ENCODE peak calls at places on chromosomes 3 and 15, in seven cellular contexts. R is astrocyte of the spinal cord, B is H9, S is OCI-LY7, P is nephron progenitor cell, F is mesothelial cell of epicardium, J is glutamatergic neuron. W is an unnamed sample.

GRCh38 chr3:107077391-107077790 is 299.8 kb upstream of the CCDC54 start:
- DNase-seq in B (no peak), P (no peak), R (peak; percentile 6), J (no peak), S (no peak), F (no peak), W (no peak)

GRCh38 chr3:148757238-148757930 is 59.7 kb downstream of the AGTR1 start:
- DNase-seq in B (no peak), J (no peak), F (no peak), P (no peak), R (peak; percentile 84), S (no peak), W (no peak)

GRCh38 chr3:45241206-45241605 is 15.1 kb upstream of the TMEM158 start:
- DNase-seq in S (no peak), P (no peak), J (no peak), B (no peak), R (no peak), F (no peak), W (no peak)

GRCh38 chr3:63228087-63228486 is 50.0 kb upstream of the SYNPR start:
- DNase-seq in F (no peak), P (no peak), S (no peak), J (no peak), R (no peak), B (no peak), W (no peak)

GRCh38 chr3:73681198-73681597 is 56.5 kb upstream of the PDZRN3 start:
- DNase-seq in F (no peak), R (no peak), S (no peak), P (no peak), B (no peak), J (no peak), W (no peak)

GRCh38 chr15:79673416-79674123 is 223.2 kb downstream of the MTHFS start:
- DNase-seq in F (no peak), J (no peak), R (peak; percentile 65), B (peak; percentile 49), S (no peak), P (no peak), W (peak; percentile 64)

GRCh38 chr15:89017370-89018066 is 70.7 kb upstream of the ABHD2 start:
- DNase-seq in F (peak; percentile 92), J (peak; percentile 91), R (peak; percentile 70), S (peak; percentile 79), P (peak; percentile 96), B (peak; percentile 88), W (peak; percentile 73)

GRCh38 chr3:146803746-146804145 is 198.6 kb upstream of the PLSCR5 start:
- DNase-seq in B (no peak), P (peak; percentile 31), R (peak; percentile 95), F (no peak), J (peak; percentile 64), S (no peak), W (no peak)

GRCh38 chr15:39663684-39664083 is 82.8 kb downstream of the THBS1 start:
- DNase-seq in P (no peak), J (no peak), F (no peak), R (no peak), S (no peak), B (no peak), W (no peak)

GRCh38 chr3:161083131-161083530 is 22.0 kb downstream of the B3GALNT1 start:
- DNase-seq in B (no peak), S (no peak), P (no peak), F (no peak), R (no peak), J (no peak), W (no peak)

GRCh38 chr3:38129058-38129457 is 7.9 kb downstream of the ACAA1 start:
- DNase-seq in S (no peak), B (no peak), J (no peak), P (no peak), R (no peak), F (peak; percentile 19), W (no peak)

GRCh38 chr3:197960694-197961581 is 921 bp downstream of the LMLN start:
- DNase-seq in R (no peak), J (no peak), F (peak; percentile 40), P (no peak), S (no peak), B (no peak), W (no peak)

GRCh38 chr3:149566296-149566945 is 91.4 kb downstream of the WWTR1 start:
- DNase-seq in P (no peak), J (no peak), S (no peak), R (no peak), B (no peak), F (no peak), W (no peak)

GRCh38 chr3:39103791-39104552 is 3.5 kb downstream of the GORASP1 start:
- DNase-seq in S (no peak), B (no peak), F (no peak), P (no peak), R (no peak), J (no peak), W (no peak)

GRCh38 chr15:57560976-57561711 is 30.6 kb upstream of the MYZAP start:
- DNase-seq in B (peak; percentile 69), S (peak; percentile 72), F (peak; percentile 74), R (peak; percentile 70), P (peak; percentile 75), J (peak; percentile 70), W (peak; percentile 72)

GRCh38 chr15:95259513-95259912 is 1028.2 kb downstream of the MCTP2 start:
- DNase-seq in R (peak; percentile 86), S (peak; percentile 34), P (peak; percentile 69), J (peak; percentile 69), F (peak; percentile 75), B (peak; percentile 63), W (peak; percentile 26)

GRCh38 chr3:171317133-171317532 is 143.1 kb downstream of the TNIK start:
- DNase-seq in P (no peak), S (no peak), R (no peak), B (no peak), F (no peak), J (no peak), W (no peak)

GRCh38 chr15:98856540-98856907 is 151.1 kb downstream of the PGPEP1L start:
- DNase-seq in P (no peak), B (no peak), J (no peak), F (no peak), R (peak; percentile 92), S (no peak), W (no peak)

GRCh38 chr3:70856414-70857162 is 544.1 kb upstream of the MDFIC2 start:
- DNase-seq in S (no peak), J (no peak), P (no peak), B (no peak), R (peak; percentile 88), F (no peak), W (no peak)

GRCh38 chr3:194101592-194102432 is 34.1 kb upstream of the HES1 start:
- DNase-seq in S (peak; percentile 43), R (no peak), F (no peak), B (no peak), J (no peak), P (no peak), W (peak; percentile 38)

GRCh38 chr15:56978898-56979662 is 60.6 kb downstream of the TCF12 start:
- DNase-seq in B (no peak), S (no peak), J (no peak), F (no peak), R (peak; percentile 47), P (no peak), W (no peak)

GRCh38 chr3:102605146-102605545 is 170.3 kb downstream of the ZPLD1 start:
- DNase-seq in B (no peak), J (no peak), S (no peak), R (no peak), F (no peak), P (no peak), W (no peak)

GRCh38 chr3:49924683-49925082 is 4.9 kb downstream of the MON1A start:
- DNase-seq in S (no peak), P (no peak), F (no peak), J (no peak), R (peak; percentile 81), B (no peak), W (no peak)

DNA sequence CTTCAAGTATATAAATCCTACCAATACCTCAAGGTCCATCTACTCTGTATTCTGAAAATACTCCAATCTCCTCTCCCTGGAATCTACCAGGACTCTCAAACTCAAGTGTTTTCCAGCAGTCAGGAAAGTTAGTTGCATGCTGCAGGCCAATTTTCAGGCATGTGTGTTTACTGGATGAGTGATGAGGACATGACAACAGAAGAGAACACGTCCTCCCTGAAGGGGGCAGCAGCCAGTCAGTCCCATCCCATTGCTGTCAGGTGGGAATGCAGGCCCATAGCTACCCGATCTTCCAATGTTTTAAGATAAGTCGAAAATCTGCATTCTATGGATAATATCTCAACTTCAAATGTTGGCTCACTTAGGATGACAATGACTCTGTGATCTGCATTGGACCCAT is 496.2 kb downstream of the FHIT start:
- DNase-seq in J (peak; percentile 43), P (peak; percentile 21), R (no peak), B (peak; percentile 77), F (no peak), S (no peak), W (no peak)
- TF ChIP-seq CTCF in J (peak; percentile 20), P (peak; percentile 30), R (no peak), B (peak; percentile 87), F (no peak), S (no peak), W (no peak)

GRCh38 chr3:16124636-16125035 is 49.8 kb upstream of the GALNT15 start:
- DNase-seq in J (no peak), F (no peak), B (no peak), S (no peak), P (no peak), R (peak; percentile 99), W (no peak)
- TF ChIP-seq CTCF in J (no peak), F (no peak), B (no peak), S (no peak), P (no peak), R (no peak), W (no peak)

DNA sequence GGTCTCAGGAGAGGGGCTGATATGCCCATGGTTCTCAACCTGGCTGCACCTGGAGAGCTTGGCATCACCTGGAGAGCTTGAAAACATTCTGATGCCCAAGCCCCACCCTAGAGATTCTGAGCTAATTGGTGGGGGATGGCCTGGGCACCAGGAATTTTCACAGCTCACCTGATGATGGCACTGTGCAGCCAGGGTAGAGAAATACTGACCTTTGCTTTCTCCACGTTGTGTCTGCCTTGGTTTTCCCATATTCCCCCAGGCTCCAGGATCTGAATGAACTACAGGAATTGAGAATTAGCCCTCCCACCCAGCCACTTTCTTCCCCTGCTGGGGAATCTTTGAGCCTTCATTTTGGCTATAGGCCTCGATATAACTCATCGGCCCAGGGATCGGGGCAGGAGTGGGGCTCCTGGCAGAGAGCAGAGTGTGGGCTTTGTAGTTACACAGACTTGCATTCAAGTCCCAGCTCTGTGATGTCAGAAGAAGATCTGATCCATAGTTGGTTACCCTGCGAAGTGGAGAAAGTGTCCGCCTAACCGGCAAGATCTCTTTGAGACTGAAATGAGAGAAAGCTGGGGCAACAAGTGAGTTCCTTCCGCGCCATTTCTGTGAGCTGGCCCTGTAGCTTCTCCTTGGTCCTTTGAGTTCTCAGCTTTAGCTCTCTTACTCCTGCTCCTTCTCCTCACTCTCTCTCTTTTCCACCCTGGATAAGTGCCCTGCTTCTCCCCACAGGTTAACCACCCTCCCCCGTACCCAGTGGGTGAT is 33.1 kb upstream of the UBE2Q2 start:
- DNase-seq in B (peak; percentile 72), R (peak; percentile 23), S (peak; percentile 19), J (no peak), P (no peak), F (no peak), W (peak; percentile 40)
- TF ChIP-seq CTCF in B (peak; percentile 76), R (peak; percentile 53), S (peak; percentile 70), J (no peak), P (no peak), F (no peak), W (peak; percentile 61)

DNA sequence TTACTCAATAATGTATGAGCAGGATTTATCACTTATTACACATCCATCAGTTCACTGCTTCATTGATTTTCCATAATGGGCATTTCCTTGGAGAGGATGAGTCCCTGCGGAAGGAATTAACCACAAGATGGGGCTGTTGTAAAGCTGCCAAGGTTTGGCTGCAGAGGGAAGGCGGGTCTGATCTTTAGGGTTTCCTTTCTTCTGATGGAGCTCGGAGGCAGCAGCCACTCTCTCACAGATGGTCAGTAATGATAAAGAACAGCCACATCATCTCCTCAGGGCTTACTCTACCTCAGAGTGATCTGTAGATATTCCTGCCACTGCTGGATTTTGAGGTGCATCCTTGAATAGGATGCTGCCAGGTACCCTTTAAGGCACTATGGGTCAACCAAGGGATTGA is 115.2 kb downstream of the USP13 start:
- DNase-seq in J (peak; percentile 62), P (peak; percentile 46), R (peak; percentile 71), B (peak; percentile 50), S (no peak), F (no peak), W (no peak)
- TF ChIP-seq CTCF in J (peak; percentile 53), P (peak; percentile 66), R (peak; percentile 65), B (peak; percentile 85), S (peak; percentile 53), F (peak; percentile 24), W (peak; percentile 38)